ENCODE peak calls at places on chromosome 14, in seven cellular contexts. P is effector memory CD4-positive, alpha-beta T cell; V is HepG2; S is T-helper 9 cell; H is GF-D8; Y is G401; N is iPS-NIHi11. E is an unnamed sample.

GRCh38 chr14:101709533-101709881 is 52.0 kb upstream of the PPP2R5C start:
- DNase-seq in P (no peak), V (no peak), S (no peak), H (no peak), Y (no peak), N (no peak), E (no peak)

GRCh38 chr14:22837059-22837749 is 819 bp downstream of the MMP14 start:
- DNase-seq in P (no peak), V (peak; percentile 68), S (no peak), H (no peak), Y (no peak), N (no peak), E (no peak)

GRCh38 chr14:85564841-85565527 is 35.0 kb downstream of the FLRT2 start:
- DNase-seq in P (no peak), V (no peak), S (no peak), H (no peak), Y (no peak), N (no peak), E (no peak)

GRCh38 chr14:102899516-102899900 is 23.0 kb upstream of the AMN start:
- DNase-seq in P (no peak), V (no peak), S (no peak), H (no peak), Y (no peak), N (no peak), E (no peak)

GRCh38 chr14:22545842-22546721 is 42.9 kb downstream of the DAD1 start:
- DNase-seq in P (no peak), V (no peak), S (no peak), H (no peak), Y (no peak), N (peak; percentile 17), E (no peak)

GRCh38 chr14:56378474-56378873 is 201.1 kb upstream of the TMEM260 start:
- DNase-seq in P (no peak), V (no peak), S (no peak), H (no peak), Y (no peak), N (no peak), E (no peak)

GRCh38 chr14:22438742-22439141 is 150.3 kb downstream of the DAD1 start:
- DNase-seq in P (no peak), V (no peak), S (no peak), H (no peak), Y (no peak), N (no peak), E (no peak)

GRCh38 chr14:101654051-101654450 is 92.8 kb downstream of the DIO3 start:
- DNase-seq in P (no peak), V (no peak), S (no peak), H (no peak), Y (no peak), N (no peak), E (no peak)

GRCh38 chr14:77148510-77149231 is 7.1 kb upstream of the ZDHHC22 start:
- DNase-seq in P (no peak), V (no peak), S (no peak), H (no peak), Y (peak; percentile 93), N (no peak), E (no peak)

GRCh38 chr14:65866906-65867305 is 454.4 kb downstream of the FUT8 start:
- DNase-seq in P (no peak), V (no peak), S (no peak), H (no peak), Y (no peak), N (no peak), E (no peak)

GRCh38 chr14:96067985-96068930 is 29.1 kb downstream of the C14orf132 start:
- DNase-seq in P (no peak), V (no peak), S (no peak), H (no peak), Y (peak; percentile 79), N (no peak), E (no peak)

GRCh38 chr14:99267871-99268775 is 3.9 kb downstream of the BCL11B start:
- DNase-seq in P (no peak), V (no peak), S (no peak), H (no peak), Y (no peak), N (no peak), E (no peak)

GRCh38 chr14:88233915-88234314 is 89.2 kb downstream of the KCNK10 start:
- DNase-seq in P (no peak), V (peak; percentile 40), S (no peak), H (no peak), Y (peak; percentile 60), N (peak; percentile 38), E (peak; percentile 38)

GRCh38 chr14:99685061-99685995 is 1.2 kb downstream of the CYP46A1 start:
- DNase-seq in P (no peak), V (no peak), S (no peak), H (no peak), Y (no peak), N (no peak), E (no peak)

GRCh38 chr14:79098324-79098723 is 928.2 kb downstream of the NRXN3 start:
- DNase-seq in P (no peak), V (no peak), S (no peak), H (no peak), Y (no peak), N (no peak), E (no peak)

GRCh38 chr14:80587096-80587724 is 354.3 kb downstream of the CEP128 start:
- DNase-seq in P (no peak), V (peak; percentile 30), S (no peak), H (no peak), Y (peak; percentile 70), N (no peak), E (peak; percentile 43)

GRCh38 chr14:64253672-64254071 is 40.5 kb downstream of the ESR2 start:
- DNase-seq in P (no peak), V (no peak), S (no peak), H (no peak), Y (no peak), N (no peak), E (no peak)

GRCh38 chr14:79418649-79419415 is 792.5 kb downstream of the DIO2 start:
- DNase-seq in P (no peak), V (no peak), S (no peak), H (no peak), Y (peak; percentile 70), N (no peak), E (no peak)

GRCh38 chr14:76227450-76228050 is 75.8 kb downstream of the GPATCH2L start:
- DNase-seq in P (no peak), V (no peak), S (no peak), H (no peak), Y (no peak), N (no peak), E (no peak)

GRCh38 chr14:97013878-97014277 is 216.7 kb downstream of the VRK1 start:
- DNase-seq in P (no peak), V (no peak), S (no peak), H (no peak), Y (no peak), N (no peak), E (no peak)

GRCh38 chr14:53874704-53875103 is 81.9 kb downstream of the BMP4 start:
- DNase-seq in P (no peak), V (no peak), S (no peak), H (no peak), Y (no peak), N (no peak), E (no peak)

GRCh38 chr14:25056688-25057078 is 6.7 kb upstream of the STXBP6 start:
- DNase-seq in P (no peak), V (no peak), S (no peak), H (no peak), Y (no peak), N (no peak), E (no peak)

GRCh38 chr14:58280954-58281787 is 17.2 kb upstream of the ARID4A start:
- DNase-seq in P (no peak), V (no peak), S (no peak), H (no peak), Y (peak; percentile 46), N (peak; percentile 10), E (peak; percentile 21)

GRCh38 chr14:36591482-36591881 is 9.1 kb upstream of the NKX2-8 start:
- DNase-seq in P (no peak), V (no peak), S (no peak), H (no peak), Y (no peak), N (no peak), E (no peak)

GRCh38 chr14:79328863-79329262 is 882.4 kb downstream of the DIO2 start:
- DNase-seq in P (no peak), V (no peak), S (no peak), H (no peak), Y (no peak), N (no peak), E (no peak)

GRCh38 chr14:23324993-23325392 is 3.7 kb downstream of the PABPN1 start:
- DNase-seq in P (no peak), V (no peak), S (no peak), H (no peak), Y (no peak), N (no peak), E (no peak)